ENCODE peak calls at places on chromosomes 6 and 20, in six cellular contexts. I, O, C, N, M and Q are unnamed samples.

GRCh38 chr6:122995930-122996796 is at the start of gene CLVS2:
- DNase-seq in I (no peak), O (peak; percentile 28), C (peak; percentile 38), N (no peak), M (peak; percentile 0), Q (peak; percentile 71)

GRCh38 chr20:49635171-49635570 is 67.2 kb upstream of the PTGIS start:
- DNase-seq in I (peak; percentile 59), O (no peak), C (no peak), N (no peak), M (peak; percentile 35), Q (peak; percentile 51)

GRCh38 chr20:31606928-31607639 is 2.0 kb downstream of the ID1 start:
- DNase-seq in I (no peak), O (no peak), C (peak; percentile 79), N (no peak), M (peak; percentile 84), Q (peak; percentile 31)

GRCh38 chr6:39553811-39554802 is 171.1 kb downstream of the KIF6 start:
- DNase-seq in I (no peak), O (no peak), C (peak; percentile 32), N (no peak), M (no peak), Q (no peak)

GRCh38 chr6:130524552-130524951 is 158.7 kb downstream of the TMEM200A start:
- DNase-seq in I (no peak), O (no peak), C (no peak), N (no peak), M (no peak), Q (no peak)

GRCh38 chr20:59253779-59254319 is 46.6 kb upstream of the EDN3 start:
- DNase-seq in I (no peak), O (no peak), C (no peak), N (no peak), M (no peak), Q (peak; percentile 18)

GRCh38 chr6:169619650-169620049 is 82.2 kb downstream of the WDR27 start:
- DNase-seq in I (no peak), O (no peak), C (peak; percentile 67), N (no peak), M (peak; percentile 59), Q (no peak)

GRCh38 chr20:64234291-64234791 is 21.2 kb upstream of the PCMTD2 start:
- DNase-seq in I (no peak), O (no peak), C (no peak), N (no peak), M (no peak), Q (no peak)

GRCh38 chr20:48025061-48025515 is 239.8 kb upstream of the SULF2 start:
- DNase-seq in I (no peak), O (no peak), C (peak; percentile 97), N (peak; percentile 77), M (peak; percentile 93), Q (peak; percentile 31)

GRCh38 chr20:49287555-49288249 is 9.8 kb upstream of the ZNFX1 start:
- DNase-seq in I (no peak), O (no peak), C (peak; percentile 63), N (peak; percentile 35), M (peak; percentile 49), Q (no peak)

GRCh38 chr6:40585661-40586269 is 1.4 kb downstream of the LRFN2 start:
- DNase-seq in I (peak; percentile 21), O (no peak), C (no peak), N (no peak), M (no peak), Q (peak; percentile 42)

GRCh38 chr6:29943053-29943966 is 978 bp downstream of the HLA-A start:
- DNase-seq in I (no peak), O (no peak), C (no peak), N (no peak), M (peak; percentile 23), Q (no peak)
- TF ChIP-seq CTCF in I (no peak), O (no peak), C (no peak), N (no peak), M (no peak), Q (no peak)

GRCh38 chr6:102085257-102085656 is 691.7 kb downstream of the GRIK2 start:
- DNase-seq in I (no peak), O (no peak), C (no peak), N (no peak), M (no peak), Q (no peak)
- TF ChIP-seq CTCF in I (no peak), O (no peak), C (no peak), N (no peak), M (no peak), Q (no peak)

GRCh38 chr6:156885562-156885961 is 108.4 kb downstream of the ARID1B start:
- DNase-seq in I (no peak), O (no peak), C (no peak), N (no peak), M (no peak), Q (no peak)

GRCh38 chr6:156881687-156882629 is 104.8 kb downstream of the ARID1B start:
- DNase-seq in I (no peak), O (no peak), C (peak; percentile 14), N (no peak), M (no peak), Q (no peak)

GRCh38 chr6:156886409-156886808 is 109.2 kb downstream of the ARID1B start:
- DNase-seq in I (no peak), O (no peak), C (peak; percentile 19), N (no peak), M (no peak), Q (no peak)

GRCh38 chr6:156883497-156884252 is 106.5 kb downstream of the ARID1B start:
- DNase-seq in I (peak; percentile 61), O (no peak), C (peak; percentile 13), N (no peak), M (no peak), Q (no peak)

DNA sequence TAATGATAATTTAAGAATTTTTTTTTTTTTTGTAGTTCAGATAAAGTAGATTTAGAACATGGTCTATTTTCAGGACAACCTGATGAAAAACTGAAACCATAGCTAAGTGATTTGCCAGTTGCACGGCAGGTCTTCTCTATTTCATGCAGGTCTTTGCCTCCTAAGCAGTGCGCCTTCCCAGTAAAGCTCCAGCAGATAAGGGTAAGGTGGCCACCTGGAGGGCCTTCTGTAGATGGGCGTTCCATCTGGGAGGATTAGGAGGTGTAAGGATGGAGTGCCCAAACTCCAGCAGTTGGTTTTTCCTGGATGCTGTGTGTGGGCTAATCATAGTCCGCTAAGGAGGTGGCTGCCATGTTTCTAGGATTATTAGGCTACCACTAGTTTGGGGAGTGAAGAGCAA is 107.1 kb downstream of the ARID1B start:
- DNase-seq in I (no peak), O (peak; percentile 22), C (no peak), N (no peak), M (no peak), Q (no peak)
- TF ChIP-seq CTCF in I (no peak), O (no peak), C (no peak), N (no peak), M (no peak), Q (no peak)

GRCh38 chr6:42084889-42085288 is 34.6 kb downstream of the TAF8 start:
- DNase-seq in I (no peak), O (no peak), C (no peak), N (no peak), M (no peak), Q (no peak)
- TF ChIP-seq CTCF in I (no peak), O (no peak), C (peak; percentile 25), N (no peak), M (peak; percentile 22), Q (no peak)

DNA sequence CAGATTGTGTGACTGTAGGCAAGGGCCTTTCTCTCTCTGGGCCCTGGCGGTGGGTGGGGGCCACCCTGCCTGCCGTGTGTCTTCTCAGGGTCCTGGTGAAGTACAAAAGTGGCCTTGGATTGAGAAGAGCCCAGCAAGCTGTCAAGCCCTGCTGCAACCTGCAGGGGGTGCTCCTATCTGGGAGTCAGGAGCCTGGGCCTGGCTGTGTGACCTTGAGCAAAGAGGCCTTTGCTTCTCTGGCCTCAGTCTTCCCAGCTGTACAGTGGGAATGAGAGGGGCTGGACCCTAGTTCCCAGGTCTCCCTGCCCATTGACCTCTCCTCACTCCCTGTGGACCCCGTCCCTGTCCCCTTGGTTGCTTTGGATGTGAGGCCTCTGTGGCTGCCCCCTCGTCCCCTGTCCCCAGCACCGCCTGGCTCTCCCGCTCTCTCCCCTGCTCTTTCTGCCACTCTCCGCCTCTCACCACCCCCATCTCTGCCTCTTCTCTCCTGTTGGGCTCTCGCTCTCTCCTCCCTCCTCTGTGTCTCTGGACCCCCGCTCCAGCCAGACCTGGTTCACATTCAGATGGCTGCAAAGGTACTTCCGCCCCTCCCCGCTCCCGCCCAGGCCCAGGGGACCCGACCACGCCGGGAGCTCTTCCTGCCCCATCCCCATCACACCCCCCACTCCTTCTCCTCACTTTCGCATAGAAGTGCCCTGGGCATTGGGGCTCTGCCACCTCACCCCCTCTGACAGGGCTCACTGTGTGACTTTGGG is 46.7 kb downstream of the SRC start:
- DNase-seq in I (no peak), O (no peak), C (no peak), N (no peak), M (no peak), Q (no peak)
- TF ChIP-seq CTCF in I (no peak), O (peak; percentile 19), C (peak; percentile 43), N (peak; percentile 44), M (peak; percentile 38), Q (no peak)

GRCh38 chr20:63230800-63231268 is 4.9 kb upstream of the BIRC7 start:
- DNase-seq in I (peak; percentile 42), O (no peak), C (peak; percentile 70), N (no peak), M (peak; percentile 79), Q (peak; percentile 72)

GRCh38 chr20:63226020-63226943 is 9.4 kb upstream of the BIRC7 start:
- DNase-seq in I (no peak), O (no peak), C (no peak), N (no peak), M (no peak), Q (no peak)

GRCh38 chr20:63227260-63227659 is 8.4 kb upstream of the BIRC7 start:
- DNase-seq in I (no peak), O (no peak), C (no peak), N (no peak), M (no peak), Q (no peak)

GRCh38 chr20:63232235-63233060 is 3.3 kb upstream of the BIRC7 start:
- DNase-seq in I (no peak), O (no peak), C (peak; percentile 96), N (peak; percentile 62), M (peak; percentile 98), Q (no peak)

DNA sequence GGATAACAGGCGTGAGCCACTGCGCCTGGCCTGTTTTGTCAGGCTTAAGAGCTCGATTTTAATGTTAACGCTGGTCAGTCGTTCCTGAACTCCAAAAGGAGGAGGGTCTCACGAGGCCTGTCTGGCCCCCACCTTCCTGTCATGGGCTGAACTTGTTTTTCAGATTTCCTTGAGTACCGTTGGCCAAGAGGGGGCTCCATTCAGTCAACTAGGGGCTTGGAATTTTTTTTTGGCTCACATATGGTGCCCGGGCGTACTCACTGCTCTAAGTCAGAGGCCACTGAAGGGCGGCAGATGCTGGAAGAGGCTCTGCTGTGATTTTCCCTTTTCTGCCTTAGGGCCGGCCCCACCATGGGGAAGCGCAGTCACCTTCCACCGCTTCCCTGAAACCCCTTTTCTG is 6.9 kb upstream of the BIRC7 start:
- DNase-seq in I (no peak), O (no peak), C (no peak), N (no peak), M (no peak), Q (no peak)
- TF ChIP-seq CTCF in I (no peak), O (no peak), C (no peak), N (no peak), M (no peak), Q (no peak)

GRCh38 chr20:35561268-35561667 is 19.4 kb downstream of the ERGIC3 start:
- DNase-seq in I (no peak), O (no peak), C (peak; percentile 34), N (no peak), M (peak; percentile 31), Q (peak; percentile 26)
- TF ChIP-seq CTCF in I (no peak), O (peak; percentile 52), C (no peak), N (peak; percentile 39), M (peak; percentile 35), Q (peak; percentile 22)